ENCODE peak calls at places on chromosomes 12 and 14, in seven cellular contexts. T, I, N, S, X, H and K are unnamed samples. For H3K36me3, the result is how much of the 10 kb centered on the place peaks cover.

GRCh38 chr14:61517861-61518802 is 177.2 kb upstream of the HIF1A start:
- DNase-seq in T (no peak), I (no peak), N (no peak), S (no peak), X (no peak), H (no peak), K (no peak)

GRCh38 chr12:108560321-108560721 is 652 bp downstream of the SART3 start:
- DNase-seq in T (no peak), I (no peak), N (no peak), S (no peak), X (peak), H (no peak), K (no peak)

GRCh38 chr14:103748539-103748867 is 32.9 kb downstream of the ZFYVE21 start:
- DNase-seq in T (no peak), I (no peak), N (peak), S (no peak), X (no peak), H (no peak), K (peak)

GRCh38 chr14:36068777-36069534 is 107.6 kb downstream of the PTCSC3 start:
- DNase-seq in T (no peak), I (peak), N (no peak), S (no peak), X (peak), H (no peak), K (no peak)

GRCh38 chr12:80107221-80107620 is 7.9 kb downstream of the OTOGL start:
- DNase-seq in T (no peak), I (no peak), N (no peak), S (no peak), X (no peak), H (no peak), K (no peak)

GRCh38 chr12:59372971-59373370 is 222.9 kb upstream of the SLC16A7 start:
- DNase-seq in T (no peak), I (no peak), N (no peak), S (no peak), X (no peak), H (peak), K (no peak)

GRCh38 chr14:65210118-65210826 is 108.0 kb upstream of the MAX start:
- DNase-seq in T (no peak), I (no peak), N (no peak), S (no peak), X (no peak), H (no peak), K (no peak)

GRCh38 chr14:100088226-100088625 is 23.0 kb downstream of the EVL start:
- DNase-seq in T (no peak), I (no peak), N (no peak), S (no peak), X (no peak), H (no peak), K (no peak)

GRCh38 chr12:115912440-115912839 is 365.1 kb downstream of the MED13L start:
- DNase-seq in T (no peak), I (no peak), N (no peak), S (no peak), X (no peak), H (no peak), K (no peak)

GRCh38 chr12:79444089-79444488 is 246.7 kb downstream of the PAWR start:
- DNase-seq in T (no peak), I (no peak), N (no peak), S (no peak), X (peak), H (no peak), K (no peak)

GRCh38 chr12:2958432-2959193 is 584 bp upstream of the TEAD4 start:
- DNase-seq in T (peak), I (no peak), N (no peak), S (peak), X (peak), H (peak), K (no peak)

GRCh38 chr12:81888341-81888740 is 129.2 kb upstream of the PPFIA2 start:
- DNase-seq in T (no peak), I (no peak), N (no peak), S (no peak), X (no peak), H (peak), K (no peak)

GRCh38 chr12:65121049-65121955 is at the start of gene WIF1:
- DNase-seq in T (peak), I (no peak), N (peak), S (peak), X (peak), H (peak), K (no peak)

GRCh38 chr14:50056457-50056856 is 59.9 kb downstream of the VCPKMT start:
- DNase-seq in T (no peak), I (no peak), N (no peak), S (no peak), X (no peak), H (no peak), K (no peak)

GRCh38 chr12:1657616-1658167 is 28.7 kb downstream of the WNT5B start:
- DNase-seq in T (no peak), I (no peak), N (no peak), S (no peak), X (peak), H (no peak), K (no peak)

GRCh38 chr12:77166711-77167110 is 101.3 kb upstream of the E2F7 start:
- DNase-seq in T (no peak), I (no peak), N (no peak), S (no peak), X (no peak), H (no peak), K (no peak)

GRCh38 chr14:43651185-43651787 is 855.8 kb downstream of the FSCB start:
- DNase-seq in T (no peak), I (no peak), N (no peak), S (no peak), X (no peak), H (no peak), K (no peak)

GRCh38 chr12:69719336-69720316 is 19.0 kb upstream of the RAB3IP start:
- DNase-seq in T (no peak), I (no peak), N (no peak), S (no peak), X (no peak), H (no peak), K (no peak)

GRCh38 chr14:23055621-23056256 is 1.6 kb downstream of the CDH24 start:
- DNase-seq in T (no peak), I (no peak), N (no peak), S (no peak), X (peak), H (no peak), K (no peak)

GRCh38 chr12:114853003-114853529 is 169.1 kb upstream of the TBX3 start:
- DNase-seq in T (no peak), I (no peak), N (no peak), S (no peak), X (no peak), H (no peak), K (no peak)

GRCh38 chr14:80933282-80933681 is 8.3 kb downstream of the CEP128 start:
- DNase-seq in T (no peak), I (no peak), N (no peak), S (no peak), X (no peak), H (no peak), K (no peak)

GRCh38 chr12:130401703-130402102 is 64.0 kb downstream of the PIWIL1 start:
- DNase-seq in T (no peak), I (no peak), N (no peak), S (peak), X (no peak), H (peak), K (no peak)

GRCh38 chr12:100077367-100077766 is 65.3 kb downstream of the BLTP3B start:
- DNase-seq in T (no peak), I (no peak), N (no peak), S (no peak), X (no peak), H (peak), K (no peak)

GRCh38 chr12:110966081-110966760 is 45.8 kb upstream of the MYL2 start:
- DNase-seq in T (no peak), I (no peak), N (no peak), S (no peak), X (no peak), H (no peak), K (no peak)

GRCh38 chr12:48828293-48828692 is 10.0 kb downstream of the CACNB3 start:
- DNase-seq in T (no peak), I (no peak), N (no peak), S (no peak), X (peak), H (no peak), K (no peak)

GRCh38 chr12:48827026-48827425 is 8.7 kb downstream of the CACNB3 start:
- DNase-seq in T (no peak), I (no peak), N (no peak), S (no peak), X (peak), H (no peak), K (no peak)

GRCh38 chr12:48827513-48828096 is 9.3 kb downstream of the CACNB3 start:
- DNase-seq in T (no peak), I (no peak), N (no peak), S (no peak), X (peak), H (no peak), K (no peak)

GRCh38 chr12:48831257-48831656 is 13.0 kb downstream of the CACNB3 start:
- DNase-seq in T (no peak), I (no peak), N (no peak), S (no peak), X (no peak), H (no peak), K (no peak)

DNA sequence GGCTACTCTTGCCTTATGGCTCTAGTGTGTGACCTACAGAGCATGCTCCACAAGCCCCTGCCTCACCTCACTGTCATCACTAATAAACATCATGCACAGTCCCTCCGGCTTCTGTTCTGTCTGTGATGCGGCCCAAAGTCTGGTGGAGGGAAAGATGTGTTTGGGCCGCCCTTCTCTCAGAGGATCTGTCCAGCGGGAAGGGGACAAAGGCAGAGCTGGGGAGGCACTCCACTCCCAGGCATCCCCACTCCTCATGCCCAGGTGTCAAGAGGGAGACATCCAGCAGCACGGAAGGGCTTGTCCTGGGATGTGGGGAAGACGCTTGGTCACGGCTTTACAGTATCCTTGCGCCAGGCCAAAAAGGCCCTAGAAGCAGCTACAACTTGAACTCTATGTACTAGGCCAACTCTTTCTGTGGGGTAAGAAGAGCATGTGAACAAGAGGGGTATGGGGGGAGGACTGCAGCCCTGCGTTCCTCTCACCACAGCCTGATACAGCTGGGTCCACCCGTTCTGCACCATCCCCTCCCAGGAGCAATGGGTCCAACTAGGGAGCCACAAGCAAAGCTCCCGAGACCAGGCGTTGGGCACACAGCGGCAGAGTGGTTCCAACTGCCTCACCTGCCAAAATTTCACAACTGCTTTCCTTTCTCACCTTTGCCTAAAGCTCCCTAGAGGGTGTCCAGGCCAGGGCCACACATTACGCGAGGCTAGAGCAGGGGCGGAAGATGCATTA is 10.7 kb downstream of the CACNB3 start:
- DNase-seq in T (no peak), I (no peak), N (no peak), S (no peak), X (no peak), H (no peak), K (no peak)
- H3K36me3 ChIP-seq in T (half or more), I (half or more), N (under half), S (under half), X (half or more), H (under half), K (under half)

DNA sequence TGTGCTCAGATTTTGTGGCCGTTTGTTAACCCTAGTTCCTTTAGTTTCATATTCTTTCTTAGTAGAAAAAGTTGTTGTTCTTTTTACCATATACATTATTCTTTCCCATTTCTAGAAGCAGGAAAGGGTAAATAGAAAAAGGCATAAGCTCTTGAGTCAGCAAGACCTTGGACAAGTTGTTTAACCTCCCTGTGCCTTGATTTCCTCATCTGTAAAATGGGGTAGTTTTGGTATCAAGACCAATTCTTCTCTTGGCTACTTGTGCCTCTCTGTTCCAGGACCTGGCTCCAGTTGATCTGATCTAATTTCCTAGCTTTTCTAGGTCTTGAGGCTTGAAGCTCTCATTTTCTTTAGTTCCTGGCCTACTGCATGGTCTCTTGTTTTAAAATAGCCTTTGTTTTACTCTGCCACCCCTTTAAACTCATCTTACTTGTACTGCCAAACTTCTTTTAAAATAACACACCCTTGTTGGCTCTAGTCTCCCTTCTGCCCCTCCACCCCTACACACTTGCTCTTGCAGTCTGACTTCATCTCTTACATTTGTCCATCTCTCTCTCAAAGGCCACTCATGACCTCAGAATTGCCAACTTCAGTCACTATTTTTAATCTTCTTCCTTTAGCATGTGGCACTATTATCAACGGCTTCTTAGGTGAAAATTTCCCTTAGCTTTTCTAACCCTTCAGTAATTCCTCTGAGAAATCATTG is 143.7 kb downstream of the TTLL5 start:
- DNase-seq in T (no peak), I (no peak), N (no peak), S (no peak), X (peak), H (no peak), K (no peak)
- H3K36me3 ChIP-seq in T (under half), I (under half), N (under half), S (under half), X (under half), H (under half), K (under half)

GRCh38 chr14:95446470-95446869 is 70.0 kb downstream of the SYNE3 start:
- DNase-seq in T (no peak), I (no peak), N (no peak), S (no peak), X (no peak), H (no peak), K (no peak)

GRCh38 chr14:95445676-95446075 is 70.8 kb downstream of the SYNE3 start:
- DNase-seq in T (no peak), I (no peak), N (no peak), S (no peak), X (no peak), H (no peak), K (no peak)

GRCh38 chr14:95445161-95445560 is 71.3 kb downstream of the SYNE3 start:
- DNase-seq in T (no peak), I (no peak), N (no peak), S (no peak), X (no peak), H (no peak), K (no peak)

GRCh38 chr14:95452176-95452889 is 64.1 kb downstream of the SYNE3 start:
- DNase-seq in T (no peak), I (no peak), N (no peak), S (peak), X (no peak), H (peak), K (no peak)

DNA sequence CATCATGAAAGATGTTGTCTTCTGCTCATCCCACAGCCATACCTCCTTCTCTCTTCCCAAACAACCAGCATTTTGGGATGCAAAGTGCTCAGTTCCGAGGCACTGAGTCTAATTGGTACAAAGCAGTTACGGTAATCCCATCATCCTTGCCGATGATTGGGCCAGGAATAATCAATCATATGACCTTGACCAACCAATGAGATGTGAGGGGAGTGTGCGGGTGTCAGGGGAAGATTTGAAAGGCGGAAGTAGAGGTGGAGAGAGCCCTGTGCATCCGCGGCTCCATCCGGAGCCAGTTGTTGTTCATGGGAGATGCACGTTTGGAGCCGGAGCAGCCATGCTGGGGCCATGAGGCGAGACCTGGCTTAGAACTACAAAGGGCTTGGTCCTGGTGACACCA is 67.3 kb downstream of the SYNE3 start:
- DNase-seq in T (no peak), I (no peak), N (no peak), S (no peak), X (no peak), H (no peak), K (no peak)
- H3K36me3 ChIP-seq in T (under half), I (under half), N (under half), S (under half), X (under half), H (under half), K (under half)

GRCh38 chr14:45212231-45212630 is 40.8 kb downstream of the MIS18BP1 start:
- DNase-seq in T (no peak), I (no peak), N (no peak), S (no peak), X (no peak), H (peak), K (no peak)
- H3K36me3 ChIP-seq in T (under half), I (under half), N (under half), S (under half), X (under half), H (under half), K (under half)

GRCh38 chr14:51504626-51505025 is 147.1 kb upstream of the FRMD6 start:
- DNase-seq in T (no peak), I (no peak), N (no peak), S (no peak), X (no peak), H (no peak), K (no peak)
- H3K36me3 ChIP-seq in T (under half), I (under half), N (under half), S (under half), X (under half), H (under half), K (under half)

DNA sequence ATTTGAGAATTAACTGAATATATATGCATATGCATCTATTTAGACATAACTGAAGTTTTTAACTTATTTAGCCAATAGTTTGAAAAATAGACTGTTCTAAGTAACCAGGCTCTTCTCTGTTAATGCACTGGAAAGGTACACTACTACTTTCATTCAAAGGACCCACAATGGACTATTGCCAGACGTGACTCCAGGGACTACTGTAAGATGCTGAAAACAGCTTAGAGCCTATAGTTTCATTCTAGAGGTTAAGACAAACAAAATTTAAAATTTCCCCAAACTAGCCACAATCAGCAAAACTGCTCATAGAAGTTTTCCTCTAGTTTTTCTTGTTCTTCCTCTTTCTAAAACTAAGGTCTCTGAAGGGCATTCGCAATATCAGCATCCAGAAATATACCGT is 10.5 kb downstream of the APPL2 start:
- DNase-seq in T (no peak), I (no peak), N (no peak), S (no peak), X (no peak), H (no peak), K (no peak)
- H3K36me3 ChIP-seq in T (under half), I (under half), N (under half), S (under half), X (half or more), H (under half), K (under half)

GRCh38 chr12:62711626-62712305 is 223.2 kb downstream of the PPM1H start:
- DNase-seq in T (no peak), I (no peak), N (no peak), S (no peak), X (no peak), H (no peak), K (no peak)
- H3K36me3 ChIP-seq in T (under half), I (under half), N (under half), S (under half), X (under half), H (under half), K (under half)

GRCh38 chr12:49105504-49106120 is 5.0 kb downstream of the LMBR1L start:
- DNase-seq in T (peak), I (no peak), N (no peak), S (no peak), X (peak), H (no peak), K (no peak)
- H3K36me3 ChIP-seq in T (half or more), I (under half), N (under half), S (under half), X (under half), H (under half), K (half or more)

GRCh38 chr12:46209914-46210834 is 58.7 kb downstream of the SLC38A1 start:
- DNase-seq in T (peak), I (no peak), N (peak), S (peak), X (no peak), H (peak), K (peak)

GRCh38 chr12:46214668-46215429 is 54.0 kb downstream of the SLC38A1 start:
- DNase-seq in T (no peak), I (no peak), N (peak), S (no peak), X (no peak), H (no peak), K (peak)

GRCh38 chr12:46210835-46211439 is 57.9 kb downstream of the SLC38A1 start:
- DNase-seq in T (no peak), I (no peak), N (no peak), S (no peak), X (no peak), H (no peak), K (no peak)

GRCh38 chr12:46209165-46209564 is 59.7 kb downstream of the SLC38A1 start:
- DNase-seq in T (no peak), I (no peak), N (no peak), S (no peak), X (no peak), H (no peak), K (no peak)

GRCh38 chr12:46212108-46212982 is 56.5 kb downstream of the SLC38A1 start:
- DNase-seq in T (no peak), I (no peak), N (no peak), S (no peak), X (no peak), H (no peak), K (no peak)
- H3K36me3 ChIP-seq in T (under half), I (under half), N (under half), S (under half), X (under half), H (under half), K (under half)

GRCh38 chr14:67962215-67962644 is 142.7 kb downstream of the RAD51B start:
- DNase-seq in T (no peak), I (no peak), N (no peak), S (no peak), X (no peak), H (no peak), K (no peak)
- H3K36me3 ChIP-seq in T (under half), I (under half), N (under half), S (under half), X (under half), H (under half), K (under half)